ENCODE peak calls at places on chromosomes 4 and X, in nine cellular contexts. V, C, M, A, R, B, T, J and X are unnamed samples.
A peak's percentile ranks its signal among the peaks of the same experiment; 100 is the strongest.

GRCh38 chrX:8971116-8971515 is 62.8 kb downstream of the FAM9B start:
- DNase-seq in V (no peak), C (peak; percentile 12), M (no peak), A (no peak), R (peak; percentile 34), B (peak; percentile 19), T (peak; percentile 72), J (peak; percentile 47), X (no peak)

GRCh38 chr4:88341227-88342192 is 37.1 kb upstream of the HERC6 start:
- DNase-seq in V (no peak), C (peak; percentile 9), M (no peak), A (peak; percentile 71), R (peak; percentile 60), B (no peak), T (peak; percentile 96), J (peak; percentile 85), X (no peak)

GRCh38 chrX:3124041-3124440 is 82.8 kb downstream of the ARSF start:
- DNase-seq in V (no peak), C (no peak), M (no peak), A (no peak), R (no peak), B (no peak), T (no peak), J (no peak), X (no peak)

GRCh38 chr4:13538427-13538973 is 5.8 kb downstream of the NKX3-2 start:
- DNase-seq in V (no peak), C (no peak), M (no peak), A (no peak), R (no peak), B (no peak), T (no peak), J (no peak), X (no peak)

GRCh38 chrX:22526339-22526738 is 253.6 kb downstream of the CBLL2 start:
- DNase-seq in V (no peak), C (no peak), M (no peak), A (no peak), R (no peak), B (no peak), T (peak; percentile 93), J (peak; percentile 57), X (no peak)

GRCh38 chr4:48175806-48176205 is 41.8 kb upstream of the TXK start:
- DNase-seq in V (no peak), C (no peak), M (no peak), A (no peak), R (no peak), B (no peak), T (no peak), J (peak; percentile 34), X (no peak)

GRCh38 chr4:153318696-153319320 is 25.7 kb upstream of the MND1 start:
- DNase-seq in V (no peak), C (peak; percentile 35), M (no peak), A (no peak), R (peak; percentile 36), B (peak; percentile 9), T (peak; percentile 72), J (peak; percentile 63), X (no peak)

GRCh38 chr4:93103042-93103441 is 725.5 kb upstream of the ATOH1 start:
- DNase-seq in V (no peak), C (no peak), M (no peak), A (no peak), R (no peak), B (no peak), T (no peak), J (no peak), X (no peak)

GRCh38 chr4:72767903-72768817 is 199.1 kb upstream of the ADAMTS3 start:
- DNase-seq in V (no peak), C (no peak), M (no peak), A (no peak), R (no peak), B (no peak), T (peak; percentile 97), J (no peak), X (no peak)

GRCh38 chrX:123087326-123087725 is 96.8 kb upstream of the GRIA3 start:
- DNase-seq in V (no peak), C (no peak), M (no peak), A (no peak), R (no peak), B (no peak), T (peak; percentile 64), J (no peak), X (no peak)

GRCh38 chrX:66110112-66110511 is 53.9 kb upstream of the HEPH start:
- DNase-seq in V (no peak), C (no peak), M (no peak), A (no peak), R (no peak), B (peak; percentile 0), T (peak; percentile 49), J (peak; percentile 13), X (no peak)

GRCh38 chr4:132998585-132999230 is 150.4 kb upstream of the PCDH10 start:
- DNase-seq in V (no peak), C (no peak), M (no peak), A (no peak), R (no peak), B (no peak), T (no peak), J (no peak), X (no peak)

GRCh38 chrX:52346462-52347165 is 22.2 kb upstream of the XAGE2 start:
- DNase-seq in V (no peak), C (no peak), M (no peak), A (no peak), R (no peak), B (no peak), T (peak; percentile 39), J (no peak), X (no peak)

GRCh38 chrX:24748196-24748595 is 54.5 kb downstream of the POLA1 start:
- DNase-seq in V (no peak), C (no peak), M (no peak), A (no peak), R (no peak), B (no peak), T (no peak), J (peak; percentile 1), X (no peak)

GRCh38 chr4:98969813-98970212 is 25.7 kb upstream of the METAP1 start:
- DNase-seq in V (no peak), C (no peak), M (no peak), A (no peak), R (no peak), B (no peak), T (no peak), J (no peak), X (no peak)

GRCh38 chr4:120699354-120699753 is 223.2 kb downstream of the PRDM5 start:
- DNase-seq in V (no peak), C (no peak), M (no peak), A (no peak), R (no peak), B (no peak), T (no peak), J (no peak), X (peak; percentile 15)

GRCh38 chr4:766152-766515 is 59.8 kb downstream of the CPLX1 start:
- DNase-seq in V (no peak), C (no peak), M (no peak), A (no peak), R (no peak), B (no peak), T (peak; percentile 62), J (no peak), X (no peak)

GRCh38 chrX:17633546-17633945 is 103.7 kb upstream of the SCML1 start:
- DNase-seq in V (no peak), C (no peak), M (no peak), A (no peak), R (no peak), B (peak; percentile 23), T (no peak), J (peak; percentile 40), X (no peak)

GRCh38 chr4:138978028-138978585 is 37.5 kb upstream of the NOCT start:
- DNase-seq in V (no peak), C (no peak), M (no peak), A (no peak), R (no peak), B (peak; percentile 11), T (no peak), J (no peak), X (no peak)

GRCh38 chr4:177107288-177107901 is 202.3 kb upstream of the NEIL3 start:
- DNase-seq in V (no peak), C (no peak), M (no peak), A (no peak), R (no peak), B (no peak), T (peak; percentile 60), J (no peak), X (no peak)

GRCh38 chr4:42339935-42340406 is 57.3 kb upstream of the SHISA3 start:
- DNase-seq in V (no peak), C (no peak), M (no peak), A (no peak), R (no peak), B (no peak), T (peak; percentile 77), J (peak; percentile 76), X (peak; percentile 46)

GRCh38 chr4:129358571-129358970 is 262.6 kb downstream of the C4orf33 start:
- DNase-seq in V (no peak), C (no peak), M (no peak), A (no peak), R (no peak), B (no peak), T (peak; percentile 59), J (no peak), X (no peak)

GRCh38 chr4:96525901-96526300 is 686.0 kb downstream of the PDHA2 start:
- DNase-seq in V (no peak), C (no peak), M (no peak), A (no peak), R (no peak), B (no peak), T (no peak), J (no peak), X (no peak)

GRCh38 chrX:137432609-137433008 is 133.3 kb upstream of the ZIC3 start:
- DNase-seq in V (no peak), C (no peak), M (no peak), A (no peak), R (no peak), B (peak; percentile 67), T (no peak), J (no peak), X (no peak)

GRCh38 chr4:79682161-79682560 is 274.1 kb upstream of the GK2 start:
- DNase-seq in V (no peak), C (no peak), M (no peak), A (no peak), R (no peak), B (no peak), T (no peak), J (no peak), X (no peak)

GRCh38 chr4:180617203-180617602 is 1626.0 kb upstream of the TENM3 start:
- DNase-seq in V (no peak), C (no peak), M (no peak), A (no peak), R (no peak), B (no peak), T (no peak), J (no peak), X (no peak)

GRCh38 chrX:10166731-10167149 is 10.0 kb downstream of the CLCN4 start:
- DNase-seq in V (no peak), C (no peak), M (no peak), A (peak; percentile 40), R (no peak), B (no peak), T (no peak), J (no peak), X (no peak)

GRCh38 chr4:142777045-142777743 is 68.9 kb downstream of the INPP4B start:
- DNase-seq in V (no peak), C (no peak), M (no peak), A (no peak), R (no peak), B (no peak), T (no peak), J (no peak), X (no peak)

GRCh38 chr4:165398570-165398969 is 19.8 kb downstream of the CPE start:
- DNase-seq in V (no peak), C (peak; percentile 91), M (no peak), A (no peak), R (peak; percentile 95), B (peak; percentile 94), T (peak; percentile 46), J (peak; percentile 27), X (no peak)

GRCh38 chrX:133350751-133351150 is 64.5 kb downstream of the GPC4 start:
- DNase-seq in V (no peak), C (no peak), M (no peak), A (no peak), R (no peak), B (no peak), T (peak; percentile 2), J (no peak), X (peak; percentile 5)

GRCh38 chr4:15668566-15669435 is 12.8 kb upstream of the FAM200B start:
- DNase-seq in V (no peak), C (no peak), M (no peak), A (no peak), R (no peak), B (no peak), T (no peak), J (no peak), X (no peak)